ENCODE peak calls at places on chromosomes 2 and 18, in seven cellular contexts. A is HCT116, J is GM12878, G is H1, K is HepG2, B is SK-N-SH, D is K562. O is an unnamed sample.

GRCh38 chr18:75226301-75226955 is 15.8 kb downstream of the TSHZ1 start:
- DNase-seq in J (no peak), K (peak), A (no peak), D (no peak), G (no peak), B (no peak), O (no peak)

GRCh38 chr2:162524192-162524591 is 180.3 kb downstream of the GCA start:
- DNase-seq in G (peak), K (peak), A (no peak), J (no peak), D (no peak), B (no peak), O (no peak)

GRCh38 chr2:113686537-113686936 is 59.5 kb downstream of the RABL2A start:
- DNase-seq in G (no peak), D (no peak), K (no peak), J (no peak), B (no peak), A (no peak), O (no peak)

GRCh38 chr2:102915128-102915527 is 153.3 kb downstream of the TMEM182 start:
- DNase-seq in K (peak), J (no peak), B (no peak), G (no peak), D (no peak), A (peak), O (no peak)

GRCh38 chr18:45386256-45386655 is 229.0 kb upstream of the SLC14A2 start:
- DNase-seq in K (peak), A (no peak), J (no peak), G (peak), B (peak), D (peak), O (no peak)

GRCh38 chr2:161102770-161103450 is 57.3 kb upstream of the TANK start:
- DNase-seq in D (no peak), K (no peak), A (no peak), G (no peak), B (no peak), J (no peak), O (no peak)

GRCh38 chr2:152617464-152618187 is 99.6 kb downstream of the PRPF40A start:
- DNase-seq in A (no peak), K (no peak), D (no peak), J (no peak), B (no peak), G (no peak), O (no peak)

GRCh38 chr2:134944975-134945374 is 26.4 kb downstream of the CCNT2 start:
- DNase-seq in D (no peak), J (no peak), K (no peak), G (no peak), A (no peak), B (no peak), O (no peak)

GRCh38 chr2:174893018-174893417 is 112.2 kb downstream of the CHN1 start:
- DNase-seq in D (no peak), J (no peak), G (no peak), B (no peak), A (no peak), K (no peak), O (no peak)

GRCh38 chr18:74496508-74497307 is 545 bp downstream of the CNDP2 start:
- DNase-seq in A (peak), G (no peak), B (peak), D (no peak), J (no peak), K (peak), O (no peak)

GRCh38 chr2:41199320-41199719 is 747.4 kb upstream of the SLC8A1 start:
- DNase-seq in A (no peak), J (no peak), K (no peak), D (no peak), G (no peak), B (no peak), O (no peak)

GRCh38 chr2:98757904-98758421 is 27.0 kb upstream of the MGAT4A start:
- DNase-seq in J (peak), A (peak), D (no peak), K (no peak), G (no peak), B (no peak), O (peak)

GRCh38 chr2:172213116-172213515 is 110.4 kb upstream of the DLX2 start:
- DNase-seq in J (no peak), G (no peak), D (no peak), A (no peak), K (no peak), B (no peak), O (no peak)

GRCh38 chr2:177332041-177332991 is 60.3 kb upstream of the AGPS start:
- DNase-seq in G (no peak), K (peak), B (peak), J (peak), A (peak), D (peak), O (no peak)

GRCh38 chr18:80148316-80149199 is 39.5 kb downstream of the ADNP2 start:
- DNase-seq in D (no peak), G (no peak), A (no peak), K (no peak), J (no peak), B (no peak), O (no peak)

GRCh38 chr18:80145191-80145799 is 36.2 kb downstream of the ADNP2 start:
- DNase-seq in D (no peak), A (no peak), J (no peak), K (no peak), B (no peak), G (no peak), O (no peak)

GRCh38 chr18:80147037-80147417 is 38.0 kb downstream of the ADNP2 start:
- DNase-seq in B (no peak), A (no peak), G (no peak), D (no peak), K (no peak), J (no peak), O (no peak)

GRCh38 chr18:80149667-80150066 is 40.6 kb downstream of the ADNP2 start:
- DNase-seq in J (no peak), G (no peak), K (no peak), D (no peak), B (no peak), A (no peak), O (no peak)

GRCh38 chr18:80147418-80148315 is 38.6 kb downstream of the ADNP2 start:
- DNase-seq in A (no peak), J (peak), D (no peak), G (peak), B (peak), K (peak), O (no peak)
- TF ChIP-seq JUND in A (no peak), J (no peak), D (no peak), G (no peak), B (no peak), K (no peak), O (no peak)

GRCh38 chr2:118860506-118860905 is 13.1 kb upstream of the EN1 start:
- DNase-seq in D (no peak), J (no peak), A (no peak), G (no peak), B (no peak), K (no peak), O (no peak)

GRCh38 chr2:118858485-118859156 is 11.2 kb upstream of the EN1 start:
- DNase-seq in J (no peak), B (no peak), K (no peak), D (no peak), A (no peak), G (peak), O (no peak)

GRCh38 chr2:118857677-118858484 is 10.4 kb upstream of the EN1 start:
- DNase-seq in K (no peak), D (no peak), J (no peak), B (no peak), G (peak), A (no peak), O (no peak)

GRCh38 chr2:118861242-118861641 is 13.8 kb upstream of the EN1 start:
- DNase-seq in K (no peak), G (no peak), D (no peak), A (no peak), B (no peak), J (no peak), O (no peak)

GRCh38 chr2:118859157-118859770 is 11.8 kb upstream of the EN1 start:
- DNase-seq in A (no peak), K (no peak), G (peak), D (no peak), J (no peak), B (no peak), O (no peak)
- TF ChIP-seq JUND in A (no peak), K (no peak), G (no peak), D (no peak), J (no peak), B (no peak), O (no peak)

GRCh38 chr2:220664272-220665107 is 907.6 kb downstream of the EPHA4 start:
- DNase-seq in A (no peak), B (no peak), K (no peak), G (no peak), J (no peak), D (no peak), O (no peak)
- TF ChIP-seq JUND in A (no peak), B (no peak), K (no peak), G (no peak), J (no peak), D (no peak), O (no peak)

GRCh38 chr2:36915627-36916026 is 50.7 kb downstream of the STRN start:
- DNase-seq in A (no peak), J (no peak), D (no peak), G (no peak), B (no peak), K (no peak), O (no peak)
- TF ChIP-seq JUND in A (no peak), J (no peak), D (no peak), G (no peak), B (no peak), K (no peak), O (no peak)

DNA sequence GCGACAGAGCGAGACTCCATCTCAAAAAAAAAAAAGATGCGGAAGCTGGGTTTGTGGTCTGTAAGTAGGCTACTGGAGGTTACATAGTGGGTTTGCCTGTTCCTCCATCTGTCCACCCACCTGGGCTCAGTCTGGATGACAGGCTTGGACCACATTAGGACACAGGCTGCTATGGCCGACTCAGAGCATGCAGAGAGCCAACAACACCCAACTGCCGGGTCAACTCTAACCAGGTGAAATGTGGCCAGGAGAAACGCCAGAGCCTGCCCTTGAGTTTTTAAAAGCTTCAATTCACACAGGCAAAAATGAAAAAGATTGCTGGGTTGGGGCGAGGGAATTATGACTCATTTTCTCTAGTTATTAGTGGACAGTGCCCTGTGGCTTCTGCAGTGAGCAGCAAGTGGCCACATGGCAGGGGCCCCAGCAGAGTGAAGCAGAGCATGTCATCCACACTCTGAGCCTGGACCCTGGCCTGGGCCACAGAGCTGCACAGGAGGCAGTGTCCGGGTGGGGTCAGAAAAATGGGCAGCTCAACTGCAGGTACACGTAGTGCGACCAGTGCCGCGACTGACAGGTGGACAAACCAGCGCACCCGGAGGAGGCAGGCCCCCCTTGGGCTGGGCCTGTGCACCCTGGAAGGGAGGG is 67.4 kb downstream of the BIN1 start:
- DNase-seq in J (peak), G (no peak), B (no peak), K (no peak), D (no peak), A (no peak), O (no peak)
- TF ChIP-seq JUND in J (peak), G (no peak), B (no peak), K (no peak), D (no peak), A (no peak), O (no peak)

DNA sequence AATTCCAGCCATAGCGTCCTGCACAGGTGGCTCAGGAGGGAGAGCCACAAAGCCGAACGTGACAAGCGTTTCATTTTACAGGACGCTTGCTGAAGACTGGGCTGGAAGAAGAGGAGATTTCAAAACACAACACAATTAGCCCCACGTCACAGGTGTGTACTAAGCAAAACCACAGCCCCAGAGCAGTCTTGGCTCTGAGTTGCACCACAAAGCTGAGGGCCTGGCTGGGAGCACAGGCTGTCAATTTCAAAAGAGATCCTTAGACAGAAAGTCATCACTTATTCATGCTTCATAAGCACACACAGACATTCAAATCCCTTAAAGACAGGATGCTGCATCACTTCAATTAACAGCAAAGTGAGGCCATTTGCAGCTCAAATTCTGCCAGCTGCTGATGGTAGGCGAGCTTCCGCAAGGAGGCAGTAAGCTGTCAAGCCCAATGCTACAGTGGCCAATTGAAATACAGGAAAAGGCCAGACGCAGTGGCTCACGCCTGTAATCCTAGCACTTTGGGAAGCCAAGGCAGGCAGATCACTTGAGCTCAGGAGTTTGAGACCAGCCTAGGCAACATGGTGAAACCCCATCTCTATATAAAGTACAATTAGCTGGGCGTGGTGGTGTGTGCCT is 79.6 kb downstream of the SKA1 start:
- DNase-seq in G (peak), A (no peak), K (no peak), J (no peak), B (no peak), D (no peak), O (no peak)
- TF ChIP-seq JUND in G (no peak), A (no peak), K (no peak), J (no peak), B (no peak), D (no peak), O (no peak)

DNA sequence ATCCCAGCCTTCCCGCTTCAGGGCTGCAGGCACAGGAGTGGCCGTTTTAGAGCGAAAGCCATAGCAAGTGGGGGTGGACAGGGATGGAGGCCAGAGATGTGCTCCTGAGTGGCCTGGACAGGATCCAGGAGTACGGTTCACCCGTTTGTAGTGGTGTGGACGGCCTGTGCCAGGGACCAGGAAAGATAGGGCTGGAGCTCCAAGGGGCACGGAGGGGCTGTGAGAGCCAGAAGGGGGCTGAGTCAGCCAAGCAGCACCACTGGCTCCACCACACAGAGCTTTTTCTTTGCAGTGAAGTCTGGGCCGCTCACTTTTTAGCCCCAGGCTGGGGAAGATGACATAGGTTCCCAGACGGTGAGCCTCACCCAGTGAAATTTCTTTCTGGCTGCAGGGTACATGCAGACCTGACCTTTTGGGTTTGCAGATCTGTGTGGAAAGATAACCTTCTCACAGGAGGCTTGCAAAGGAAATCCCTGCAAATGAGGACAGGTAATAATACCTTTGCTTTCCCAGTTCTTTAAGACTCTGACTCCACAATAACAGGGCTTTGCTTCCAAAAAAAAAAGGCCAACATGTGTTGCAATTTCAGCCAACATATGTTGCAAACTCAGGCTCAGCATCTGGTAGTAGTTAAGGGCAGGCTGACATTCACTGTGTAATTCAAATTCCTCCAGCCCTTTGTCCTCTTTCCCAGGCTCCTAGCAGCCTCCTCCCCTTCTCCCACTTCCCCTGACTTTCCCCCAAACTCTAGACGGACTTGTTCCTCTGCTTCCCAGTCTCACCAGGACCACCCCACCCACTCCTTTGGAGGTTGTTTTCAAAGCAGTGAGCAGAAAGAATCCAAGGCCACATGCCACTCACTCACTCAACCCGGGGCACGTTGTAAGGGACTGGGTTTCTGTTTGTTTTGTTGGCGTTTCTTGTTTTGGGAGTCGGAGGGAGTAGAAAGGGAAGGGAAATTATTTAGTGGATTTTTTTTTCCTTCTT is 20.3 kb upstream of the LAPTM4A start:
- DNase-seq in A (no peak), J (no peak), D (no peak), G (peak), K (peak), B (peak), O (peak)
- TF ChIP-seq JUND in A (no peak), J (no peak), D (no peak), G (no peak), K (no peak), B (no peak), O (no peak)

GRCh38 chr2:58633576-58634365 is 392.6 kb upstream of the FANCL start:
- DNase-seq in A (peak), K (peak), G (no peak), J (no peak), D (no peak), B (no peak), O (no peak)
- TF ChIP-seq JUND in A (peak), K (no peak), G (no peak), J (no peak), D (no peak), B (no peak), O (no peak)

GRCh38 chr2:105056245-105056644 is 18.4 kb downstream of the MRPS9 start:
- DNase-seq in D (no peak), K (no peak), J (no peak), A (no peak), G (no peak), B (no peak), O (no peak)

GRCh38 chr2:105052773-105053172 is 14.9 kb downstream of the MRPS9 start:
- DNase-seq in J (no peak), K (peak), A (no peak), B (no peak), G (no peak), D (no peak), O (no peak)

GRCh38 chr2:105057005-105057404 is 19.1 kb downstream of the MRPS9 start:
- DNase-seq in K (no peak), B (no peak), J (no peak), G (no peak), A (no peak), D (no peak), O (no peak)

GRCh38 chr2:105061560-105061959 is 23.7 kb downstream of the MRPS9 start:
- DNase-seq in G (no peak), J (no peak), D (no peak), A (no peak), K (no peak), B (no peak), O (no peak)

GRCh38 chr2:105055613-105056012 is 17.7 kb downstream of the MRPS9 start:
- DNase-seq in K (no peak), J (no peak), B (no peak), G (no peak), A (no peak), D (no peak), O (no peak)
- TF ChIP-seq JUND in K (no peak), J (no peak), B (no peak), G (no peak), A (no peak), D (no peak), O (no peak)

GRCh38 chr2:64770137-64770780 is 116.5 kb upstream of the SERTAD2 start:
- DNase-seq in K (no peak), B (no peak), D (no peak), G (no peak), J (no peak), A (no peak), O (no peak)

GRCh38 chr2:64768426-64769033 is 114.8 kb upstream of the SERTAD2 start:
- DNase-seq in J (no peak), A (no peak), B (peak), K (no peak), D (no peak), G (no peak), O (peak)

GRCh38 chr2:64769392-64770044 is 115.8 kb upstream of the SERTAD2 start:
- DNase-seq in G (no peak), J (no peak), A (no peak), B (no peak), K (no peak), D (no peak), O (no peak)

GRCh38 chr2:64771726-64772125 is 118.0 kb upstream of the SERTAD2 start:
- DNase-seq in K (no peak), G (no peak), A (no peak), D (peak), B (no peak), J (no peak), O (no peak)

DNA sequence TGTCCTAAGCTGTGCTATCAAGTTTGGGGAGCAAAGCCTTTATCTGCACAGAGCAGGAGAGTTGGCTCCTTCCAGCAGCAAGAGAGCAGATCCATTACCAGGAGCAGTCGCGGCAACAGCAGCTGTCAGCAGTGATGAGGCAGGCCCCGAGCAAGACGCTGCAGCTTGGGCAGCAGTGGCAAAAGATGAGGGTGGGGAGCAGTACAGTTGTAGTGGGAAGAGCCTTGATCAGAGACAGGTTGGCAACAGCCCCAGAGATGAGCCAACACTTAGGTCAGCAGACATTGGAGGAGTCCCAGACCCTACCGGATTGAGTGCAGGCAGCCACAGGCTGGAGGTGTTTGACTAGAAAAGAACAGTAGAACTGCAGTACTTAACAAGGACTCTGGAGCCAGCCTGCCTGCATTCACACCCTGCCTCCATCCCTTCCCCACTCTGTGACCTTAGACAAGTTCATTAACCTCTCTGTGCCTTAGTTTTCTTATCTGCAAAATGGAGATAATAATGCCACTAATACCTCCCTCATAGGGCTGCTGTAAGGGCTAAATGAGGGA is 117.1 kb upstream of the SERTAD2 start:
- DNase-seq in G (no peak), J (no peak), B (no peak), A (no peak), D (no peak), K (no peak), O (no peak)
- TF ChIP-seq JUND in G (no peak), J (no peak), B (peak), A (no peak), D (no peak), K (no peak), O (no peak)